ENCODE peak calls at places on chromosomes 6 and 20, in four cellular contexts. G, I, K and E are unnamed samples.

GRCh38 chr20:50815162-50815989 is 20.5 kb downstream of the BCAS4 start:
- DNase-seq in G (no peak), I (no peak), K (peak), E (no peak)

GRCh38 chr20:12179692-12180091 is 262.0 kb downstream of the BTBD3 start:
- DNase-seq in G (no peak), I (no peak), K (no peak), E (no peak)

GRCh38 chr20:24684421-24684871 is 215.0 kb downstream of the SYNDIG1 start:
- DNase-seq in G (no peak), I (no peak), K (peak), E (no peak)

GRCh38 chr6:105746539-105746938 is 339.6 kb upstream of the PRDM1 start:
- DNase-seq in G (no peak), I (no peak), K (no peak), E (no peak)

GRCh38 chr6:31403283-31403989 is at the start of gene MICA:
- DNase-seq in G (peak), I (peak), K (peak), E (peak)

GRCh38 chr6:31546339-31546961 is at the start of gene ATP6V1G2:
- DNase-seq in G (peak), I (peak), K (peak), E (no peak)

GRCh38 chr6:144285798-144286502 is 815 bp downstream of the UTRN start:
- DNase-seq in G (no peak), I (peak), K (peak), E (no peak)

GRCh38 chr6:12051861-12052368 is 39.8 kb downstream of the HIVEP1 start:
- DNase-seq in G (no peak), I (no peak), K (no peak), E (no peak)

GRCh38 chr6:26250806-26251075 is 114.3 kb upstream of the BTN3A2 start:
- DNase-seq in G (no peak), I (no peak), K (no peak), E (no peak)

GRCh38 chr6:169022079-169022478 is 231.6 kb downstream of the THBS2 start:
- DNase-seq in G (no peak), I (no peak), K (no peak), E (no peak)

GRCh38 chr6:114342826-114343781 is at the start of gene HS3ST5:
- DNase-seq in G (peak), I (no peak), K (no peak), E (no peak)

GRCh38 chr20:14189794-14190402 is 147.5 kb downstream of the FLRT3 start:
- DNase-seq in G (peak), I (no peak), K (no peak), E (no peak)

GRCh38 chr6:122530440-122531046 is 58.9 kb upstream of the SERINC1 start:
- DNase-seq in G (peak), I (peak), K (peak), E (no peak)

GRCh38 chr6:148720897-148721296 is 25.9 kb upstream of the UST start:
- DNase-seq in G (no peak), I (no peak), K (no peak), E (no peak)

GRCh38 chr6:8157839-8158238 is 55.5 kb upstream of the EEF1E1 start:
- DNase-seq in G (no peak), I (no peak), K (no peak), E (no peak)

GRCh38 chr6:148883270-148883669 is 136.4 kb downstream of the UST start:
- DNase-seq in G (no peak), I (no peak), K (no peak), E (no peak)

GRCh38 chr20:13342469-13343242 is 121.6 kb downstream of the ISM1 start:
- DNase-seq in G (no peak), I (no peak), K (peak), E (no peak)

GRCh38 chr6:130198483-130199035 is 24.2 kb downstream of the SAMD3 start:
- DNase-seq in G (no peak), I (no peak), K (no peak), E (no peak)

GRCh38 chr6:91094806-91095475 is 508.1 kb upstream of the MAP3K7 start:
- DNase-seq in G (no peak), I (no peak), K (no peak), E (no peak)

GRCh38 chr6:45398075-45398817 is 20.5 kb upstream of the SUPT3H start:
- DNase-seq in G (no peak), I (no peak), K (no peak), E (no peak)

GRCh38 chr6:98526465-98526864 is 307.9 kb upstream of the POU3F2 start:
- DNase-seq in G (no peak), I (no peak), K (no peak), E (no peak)

GRCh38 chr20:47784599-47785320 is 521 bp downstream of the SULF2 start:
- DNase-seq in G (peak), I (no peak), K (no peak), E (no peak)

GRCh38 chr6:129710722-129711631 is 1.0 kb upstream of the ARHGAP18 start:
- DNase-seq in G (no peak), I (no peak), K (no peak), E (no peak)

GRCh38 chr6:16229710-16230109 is 8.7 kb upstream of the GMPR start:
- DNase-seq in G (peak), I (no peak), K (no peak), E (no peak)

GRCh38 chr20:54212226-54212625 is 4.3 kb downstream of the PFDN4 start:
- DNase-seq in G (no peak), I (no peak), K (no peak), E (no peak)

GRCh38 chr20:11091496-11091895 is 417.7 kb upstream of the JAG1 start:
- DNase-seq in G (no peak), I (no peak), K (no peak), E (no peak)

GRCh38 chr6:4613795-4614194 is 162.4 kb upstream of the CDYL start:
- DNase-seq in G (no peak), I (no peak), K (no peak), E (no peak)

GRCh38 chr20:38094373-38094775 is 60.8 kb downstream of the RPRD1B start:
- DNase-seq in G (no peak), I (no peak), K (peak), E (no peak)

GRCh38 chr20:6519556-6519955 is 247.9 kb upstream of the BMP2 start:
- DNase-seq in G (no peak), I (no peak), K (no peak), E (no peak)

GRCh38 chr6:157209865-157210530 is 113.3 kb downstream of the TMEM242 start:
- DNase-seq in G (no peak), I (no peak), K (no peak), E (no peak)

GRCh38 chr6:105459884-105460283 is 57.0 kb upstream of the PREP start:
- DNase-seq in G (no peak), I (no peak), K (no peak), E (no peak)

GRCh38 chr6:139230421-139230840 is 61.4 kb downstream of the TXLNB start:
- DNase-seq in G (peak), I (no peak), K (no peak), E (no peak)

GRCh38 chr20:13318871-13319521 is 97.9 kb downstream of the ISM1 start:
- DNase-seq in G (no peak), I (no peak), K (no peak), E (no peak)